ENCODE peak calls at places on chromosomes 16 and 17, in seven cellular contexts. Z is choroid plexus epithelial cell, J is fibroblast of pulmonary artery, F is WERI-Rb-1, R is GM12865, H is fibroblast of lung, E is thyroid gland. I is an unnamed sample.

GRCh38 chr16:89020068-89020924 is 43.3 kb upstream of the CBFA2T3 start:
- DNase-seq in Z (no peak), J (no peak), F (no peak), R (peak), H (no peak), E (no peak), I (no peak)

GRCh38 chr16:22353188-22353919 is 21.1 kb downstream of the CDR2 start:
- DNase-seq in Z (peak), J (peak), F (no peak), R (peak), H (peak), E (no peak), I (peak)

GRCh38 chr16:21277927-21278706 is at the start of gene CRYM:
- DNase-seq in Z (peak), J (peak), F (peak), R (peak), H (no peak), E (peak), I (no peak)

GRCh38 chr16:17541324-17541723 is 70.6 kb upstream of the XYLT1 start:
- DNase-seq in Z (no peak), J (no peak), F (no peak), R (no peak), H (no peak), E (no peak), I (no peak)

GRCh38 chr17:18008496-18009268 is 30.3 kb downstream of the ATPAF2 start:
- DNase-seq in Z (peak), J (no peak), F (no peak), R (no peak), H (peak), E (no peak), I (peak)

GRCh38 chr16:76035689-76036088 is 241.5 kb upstream of the CNTNAP4 start:
- DNase-seq in Z (no peak), J (no peak), F (no peak), R (no peak), H (no peak), E (no peak), I (no peak)

GRCh38 chr16:72987480-72987901 is 60.4 kb downstream of the ZFHX3 start:
- DNase-seq in Z (no peak), J (no peak), F (no peak), R (no peak), H (no peak), E (no peak), I (no peak)

GRCh38 chr16:31886227-31886626 is 12.6 kb downstream of the ZNF267 start:
- DNase-seq in Z (no peak), J (no peak), F (no peak), R (no peak), H (no peak), E (no peak), I (no peak)

GRCh38 chr17:59846391-59847165 is 46.2 kb downstream of the TUBD1 start:
- DNase-seq in Z (peak), J (peak), F (no peak), R (peak), H (peak), E (peak), I (no peak)

GRCh38 chr16:69712914-69713581 is 13.3 kb downstream of the NQO1 start:
- DNase-seq in Z (no peak), J (no peak), F (no peak), R (no peak), H (no peak), E (no peak), I (no peak)

GRCh38 chr17:56172517-56172982 is 19.3 kb downstream of the ANKFN1 start:
- DNase-seq in Z (no peak), J (no peak), F (peak), R (no peak), H (no peak), E (peak), I (no peak)

GRCh38 chr17:49342575-49342936 is 19.5 kb downstream of the ZNF652 start:
- DNase-seq in Z (no peak), J (no peak), F (no peak), R (no peak), H (no peak), E (no peak), I (no peak)

DNA sequence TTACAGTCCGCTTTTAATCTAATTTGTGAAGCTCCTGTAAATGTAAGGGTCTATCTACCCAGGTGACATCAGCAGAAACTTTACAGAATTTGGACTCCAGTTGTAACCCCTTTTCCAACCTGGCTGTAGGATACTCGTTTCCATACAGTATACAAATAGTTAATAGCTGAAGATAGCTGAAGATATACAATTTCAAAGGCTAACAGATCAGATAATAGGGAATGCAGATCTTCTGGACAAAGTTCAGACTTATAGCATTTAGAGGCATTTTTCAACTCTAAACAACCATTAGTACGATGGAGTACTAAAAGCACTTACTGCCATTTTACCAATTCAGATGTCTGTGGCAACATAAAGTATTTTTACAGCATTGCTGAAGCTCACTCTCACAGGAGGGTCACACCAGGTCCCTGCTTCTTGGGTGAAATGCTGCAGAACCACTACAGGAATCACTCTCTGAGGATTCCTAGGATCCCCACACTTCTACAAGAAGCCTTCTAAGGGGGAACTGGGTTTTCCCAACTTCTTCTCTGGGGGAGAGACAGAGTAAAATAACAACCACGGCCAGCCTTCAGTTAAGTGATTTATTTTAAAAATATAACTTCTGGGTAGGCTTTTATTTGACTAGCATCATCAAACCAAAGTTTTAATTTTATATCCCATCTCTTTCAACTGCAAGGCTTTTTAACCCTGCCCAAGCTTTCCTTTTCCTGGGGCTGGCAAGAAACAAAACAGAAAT is 2.9 kb downstream of the VEZF1 start:
- DNase-seq in Z (peak), J (no peak), F (no peak), R (no peak), H (peak), E (peak), I (no peak)
- H3K4me3 ChIP-seq in Z (no peak), J (peak), F (no peak), R (no peak), H (peak), E (no peak), I (peak)

DNA sequence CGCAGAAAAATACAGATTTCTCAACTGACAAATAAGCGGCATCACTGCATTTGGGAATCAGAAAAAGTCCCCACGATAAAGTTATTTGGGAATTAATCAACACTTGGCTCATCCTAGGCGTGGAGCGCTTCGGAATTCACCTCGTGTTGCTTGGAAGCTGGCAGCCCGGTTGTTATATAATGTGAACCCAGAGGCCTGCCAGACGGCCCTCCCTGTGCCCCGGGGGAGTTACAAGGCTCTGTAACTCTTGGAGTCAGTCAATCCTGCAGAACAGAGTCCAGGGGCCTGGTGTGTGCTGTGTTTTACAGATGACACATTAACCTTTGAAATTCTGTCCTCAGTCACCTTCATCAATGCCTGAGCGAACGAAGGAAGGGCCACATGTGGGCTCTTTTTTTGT is 111.1 kb downstream of the PITPNC1 start:
- DNase-seq in Z (no peak), J (peak), F (no peak), R (no peak), H (peak), E (no peak), I (no peak)
- H3K4me3 ChIP-seq in Z (no peak), J (no peak), F (no peak), R (no peak), H (no peak), E (no peak), I (no peak)

GRCh38 chr16:2033057-2033911 is 6.6 kb downstream of the NHERF2 start:
- DNase-seq in Z (peak), J (peak), F (no peak), R (no peak), H (peak), E (no peak), I (no peak)
- H3K4me3 ChIP-seq in Z (peak), J (peak), F (no peak), R (no peak), H (peak), E (no peak), I (peak)

GRCh38 chr16:81601601-81602251 is 157.1 kb downstream of the CMIP start:
- DNase-seq in Z (no peak), J (peak), F (no peak), R (no peak), H (no peak), E (no peak), I (no peak)
- H3K4me3 ChIP-seq in Z (no peak), J (no peak), F (no peak), R (no peak), H (no peak), E (no peak), I (no peak)

DNA sequence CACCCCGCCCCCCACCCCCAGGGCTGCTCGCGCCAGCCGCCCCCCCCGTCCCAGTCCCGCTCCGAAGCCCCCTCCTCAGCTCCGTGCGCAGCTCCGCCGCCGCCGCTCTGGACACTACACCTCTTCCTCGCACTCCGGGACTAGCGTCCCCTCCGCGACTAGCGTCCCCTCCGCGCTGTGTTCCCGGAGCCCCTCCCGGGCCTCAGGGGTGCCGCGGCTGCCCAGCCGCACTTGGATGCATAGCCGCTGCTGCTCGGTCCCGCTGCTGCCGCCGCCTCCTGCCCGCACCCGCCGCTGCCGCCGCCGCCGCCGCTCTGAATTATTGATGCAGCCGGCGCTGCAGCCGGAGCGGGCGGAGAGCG is at the start of gene CBLN1:
- DNase-seq in Z (no peak), J (no peak), F (no peak), R (no peak), H (no peak), E (no peak), I (no peak)
- H3K4me3 ChIP-seq in Z (peak), J (no peak), F (peak), R (peak), H (no peak), E (no peak), I (peak)

GRCh38 chr17:28726912-28727726 is 1.1 kb upstream of the TLCD1 start:
- DNase-seq in Z (peak), J (peak), F (peak), R (peak), H (peak), E (peak), I (peak)

GRCh38 chr17:28726396-28726911 is 421 bp upstream of the TLCD1 start:
- DNase-seq in Z (peak), J (peak), F (peak), R (peak), H (peak), E (peak), I (no peak)

GRCh38 chr17:28725660-28726395 is at the start of gene TLCD1:
- DNase-seq in Z (peak), J (peak), F (peak), R (peak), H (peak), E (peak), I (no peak)

GRCh38 chr17:28724500-28725165 is 1.4 kb downstream of the TLCD1 start:
- DNase-seq in Z (no peak), J (no peak), F (no peak), R (peak), H (no peak), E (no peak), I (no peak)

GRCh38 chr17:28725166-28725659 is 820 bp downstream of the TLCD1 start:
- DNase-seq in Z (peak), J (peak), F (peak), R (peak), H (peak), E (no peak), I (no peak)
- H3K4me3 ChIP-seq in Z (peak), J (peak), F (peak), R (peak), H (peak), E (no peak), I (peak)

DNA sequence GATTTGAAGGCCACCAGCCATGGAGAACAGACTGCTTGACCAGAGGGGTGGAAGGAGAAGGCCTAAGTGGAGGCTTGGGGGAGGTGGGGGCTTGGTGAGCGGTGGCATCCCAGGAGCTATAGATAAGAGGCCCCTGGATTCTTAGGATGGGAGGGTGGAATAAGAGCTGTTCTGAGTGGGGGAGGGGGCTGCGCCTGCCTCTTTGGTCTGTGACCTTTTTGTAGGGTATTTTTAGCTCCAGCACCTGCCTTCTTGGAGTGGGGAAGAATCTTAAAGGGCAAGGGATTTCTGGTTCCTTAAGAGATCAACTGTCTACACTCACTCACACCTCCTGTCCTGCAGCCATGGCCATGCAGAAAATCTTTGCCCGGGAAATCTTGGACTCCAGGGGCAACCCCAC is 567 bp downstream of the ENO3 start:
- DNase-seq in Z (no peak), J (no peak), F (peak), R (no peak), H (no peak), E (no peak), I (no peak)
- H3K4me3 ChIP-seq in Z (no peak), J (no peak), F (peak), R (peak), H (no peak), E (no peak), I (peak)

GRCh38 chr17:78696016-78696992 is 85.8 kb downstream of the CYTH1 start:
- DNase-seq in Z (no peak), J (no peak), F (no peak), R (no peak), H (no peak), E (no peak), I (no peak)
- H3K4me3 ChIP-seq in Z (no peak), J (no peak), F (no peak), R (peak), H (no peak), E (no peak), I (no peak)

I was measured in skeletal muscle cell.